ENCODE peak calls at places on chromosomes 2 and 18, in six cellular contexts. A is esophagus muscularis mucosa, M is ELF-1, S is testis, V is heart left ventricle, I is HTR-8/SVneo. O is an unnamed sample.

GRCh38 chr2:3651686-3652516 is 6.1 kb upstream of the ALLC start:
- DNase-seq in I (no peak), M (peak; percentile 91), S (peak; percentile 63), V (peak; percentile 37), A (no peak), O (peak; percentile 69)

GRCh38 chr18:68399721-68400120 is 315.2 kb downstream of the TMX3 start:
- DNase-seq in A (no peak), I (no peak), V (no peak), S (no peak), M (no peak), O (no peak)

GRCh38 chr2:40251146-40251545 is 200.7 kb downstream of the SLC8A1 start:
- DNase-seq in S (no peak), A (no peak), I (no peak), M (no peak), V (no peak), O (no peak)

GRCh38 chr18:9952633-9953416 is 39.0 kb downstream of the VAPA start:
- DNase-seq in A (no peak), I (no peak), S (no peak), V (no peak), M (no peak), O (no peak)

GRCh38 chr2:152566034-152566727 is 151.1 kb downstream of the PRPF40A start:
- DNase-seq in M (no peak), S (no peak), A (no peak), I (no peak), V (no peak), O (no peak)

GRCh38 chr2:237614151-237614720 is 13.2 kb upstream of the LRRFIP1 start:
- DNase-seq in V (no peak), S (no peak), I (no peak), A (no peak), M (peak; percentile 97), O (no peak)

GRCh38 chr2:86368181-86368824 is 30.9 kb upstream of the REEP1 start:
- DNase-seq in S (peak; percentile 47), M (peak; percentile 81), A (peak; percentile 88), I (peak; percentile 64), V (peak; percentile 25), O (peak; percentile 66)

GRCh38 chr18:79942786-79943607 is 8.5 kb downstream of the SLC66A2 start:
- DNase-seq in S (peak; percentile 70), A (no peak), V (no peak), I (no peak), M (no peak), O (no peak)